ENCODE peak calls at places on chromosomes 3 and 15, in nine cellular contexts. T, K, Z, J, Y, H, A, X and R are unnamed samples.
A peak's percentile ranks its signal among the peaks of the same experiment; 100 is the strongest.

GRCh38 chr3:14267976-14268375 is 89.4 kb downstream of the LSM3 start:
- DNase-seq in T (no peak), X (no peak), H (no peak), J (no peak), Z (no peak), K (no peak), Y (no peak), A (no peak), R (no peak)

GRCh38 chr3:71330909-71331308 is 252.6 kb downstream of the FOXP1 start:
- DNase-seq in K (no peak), Z (no peak), H (no peak), J (no peak), T (no peak), A (no peak), Y (no peak), X (no peak), R (no peak)

GRCh38 chr3:10284496-10284895 is 8.3 kb downstream of the GHRL start:
- DNase-seq in K (no peak), T (no peak), A (no peak), Y (no peak), X (no peak), Z (no peak), J (no peak), H (no peak), R (no peak)

GRCh38 chr15:28081594-28081993 is 17.5 kb downstream of the OCA2 start:
- DNase-seq in Z (no peak), T (no peak), Y (no peak), K (no peak), H (no peak), J (no peak), X (no peak), A (no peak), R (no peak)

GRCh38 chr3:130341882-130342281 is 3.6 kb upstream of the COL6A5 start:
- DNase-seq in K (no peak), Z (no peak), H (no peak), X (no peak), J (no peak), Y (no peak), A (no peak), T (no peak), R (no peak)

GRCh38 chr15:35545316-35545824 is 595 bp downstream of the DPH6 start:
- DNase-seq in K (peak; percentile 63), X (peak; percentile 73), Z (peak; percentile 78), T (peak; percentile 55), A (peak; percentile 66), J (peak; percentile 79), H (peak; percentile 59), Y (peak; percentile 42), R (no peak)

GRCh38 chr3:36900474-36901443 is 44.1 kb downstream of the TRANK1 start:
- DNase-seq in T (no peak), H (no peak), X (no peak), Y (no peak), K (no peak), A (no peak), Z (no peak), J (no peak), R (no peak)

GRCh38 chr3:116741462-116741861 is 31.9 kb downstream of the TUSC7 start:
- DNase-seq in Z (no peak), K (no peak), T (no peak), J (no peak), A (no peak), H (no peak), Y (no peak), X (no peak), R (no peak)

GRCh38 chr3:12663936-12664908 is at the start of gene RAF1:
- DNase-seq in Z (peak; percentile 99), Y (peak; percentile 90), A (peak; percentile 98), X (peak; percentile 98), J (peak; percentile 100), K (peak; percentile 99), T (peak; percentile 98), H (peak; percentile 97), R (peak; percentile 92)

GRCh38 chr15:44971036-44971435 is 14.5 kb downstream of the TERB2 start:
- DNase-seq in X (no peak), H (no peak), K (no peak), J (no peak), A (no peak), Z (no peak), T (no peak), Y (no peak), R (no peak)

GRCh38 chr3:59451041-59451763 is 401.4 kb upstream of the CFAP20DC start:
- DNase-seq in Y (no peak), J (no peak), A (no peak), T (no peak), Z (no peak), H (no peak), K (no peak), X (no peak), R (no peak)

GRCh38 chr15:33076937-33077336 is 117.6 kb downstream of the FMN1 start:
- DNase-seq in H (no peak), T (no peak), X (no peak), K (no peak), Z (no peak), Y (no peak), A (no peak), J (no peak), R (no peak)

GRCh38 chr15:33071451-33071850 is 123.1 kb downstream of the FMN1 start:
- DNase-seq in J (no peak), X (no peak), K (no peak), Z (no peak), H (no peak), A (no peak), Y (no peak), T (no peak), R (no peak)

GRCh38 chr15:33069161-33069560 is 125.4 kb downstream of the FMN1 start:
- DNase-seq in K (no peak), Z (no peak), X (no peak), A (no peak), T (no peak), J (no peak), H (no peak), Y (no peak), R (no peak)

DNA sequence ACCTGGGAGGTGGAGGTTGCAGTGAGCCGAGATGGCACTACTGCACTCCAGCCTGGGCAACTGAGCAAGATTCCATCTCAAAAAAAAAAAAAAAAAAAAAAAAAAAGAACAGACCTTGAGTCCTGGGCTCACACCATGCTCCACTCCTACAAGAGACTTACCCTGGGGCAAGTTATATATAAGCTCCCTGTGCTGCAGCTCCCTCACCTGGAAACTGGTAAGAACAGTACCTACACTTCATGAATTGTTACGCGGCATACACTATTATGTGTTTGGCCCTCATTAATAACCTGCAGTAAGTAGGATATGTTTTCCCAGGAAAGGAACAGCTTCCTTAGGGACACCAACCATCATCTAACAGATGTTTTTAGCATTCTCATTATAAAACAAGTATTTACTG is 119.6 kb downstream of the FMN1 start:
- DNase-seq in A (no peak), Y (no peak), H (no peak), K (no peak), T (no peak), J (no peak), X (no peak), Z (no peak), R (no peak)
- H3K4me3 ChIP-seq in A (no peak overlapping the region), Y (no peak overlapping the region), H (no peak overlapping the region), K (no peak overlapping the region), T (no peak overlapping the region), J (no peak overlapping the region), X (no peak overlapping the region), Z (no peak overlapping the region), R (no peak overlapping the region)

GRCh38 chr3:65170357-65171090 is 482.7 kb upstream of the ADAMTS9 start:
- DNase-seq in K (peak; percentile 54), J (peak; percentile 91), X (peak; percentile 96), Z (peak; percentile 98), H (peak; percentile 97), A (no peak), Y (no peak), T (no peak), R (peak; percentile 53)
- TF ChIP-seq CTCF in K (peak; percentile 36), J (peak; percentile 38), X (peak; percentile 50), Z (no peak), H (peak; percentile 42), A (peak; percentile 37), Y (peak; percentile 51), T (no peak), R (peak; percentile 26)

GRCh38 chr15:59020321-59020720 is 32.9 kb downstream of the RNF111 start:
- DNase-seq in T (no peak), K (no peak), J (peak; percentile 16), H (no peak), Z (no peak), X (no peak), Y (no peak), A (no peak), R (no peak)
- H3K4me3 ChIP-seq in T (no peak overlapping the region), K (no peak overlapping the region), J (no peak overlapping the region), H (no peak overlapping the region), Z (no peak overlapping the region), X (no peak overlapping the region), Y (no peak overlapping the region), A (no peak overlapping the region), R (no peak overlapping the region)

DNA sequence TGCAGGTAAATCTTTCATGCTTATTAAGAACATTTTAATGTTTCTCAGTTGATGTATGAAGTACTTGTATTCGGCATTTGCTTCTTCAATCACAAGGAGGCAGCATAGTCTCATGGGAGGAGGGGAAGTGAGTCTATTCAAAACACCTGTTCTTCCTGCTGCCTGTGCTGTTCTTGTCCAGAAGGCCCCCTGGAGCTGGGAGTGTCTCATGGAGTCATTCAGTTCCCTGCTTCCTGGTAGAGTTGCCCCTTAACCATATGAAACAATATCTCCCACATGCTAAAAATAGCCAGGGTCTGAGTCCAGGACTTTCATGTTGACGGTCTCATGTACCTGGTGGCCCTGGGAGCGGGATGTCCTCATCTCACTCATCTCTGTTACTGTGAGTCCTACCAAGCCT is 15.5 kb upstream of the PPP1R2 start:
- DNase-seq in K (no peak), T (peak; percentile 52), J (peak; percentile 76), H (no peak), Y (peak; percentile 52), X (peak; percentile 69), A (peak; percentile 30), Z (no peak), R (peak; percentile 10)
- TF ChIP-seq CTCF in K (peak; percentile 29), T (no peak), J (peak; percentile 21), H (peak; percentile 16), Y (peak; percentile 62), X (peak; percentile 56), A (peak; percentile 62), Z (no peak), R (peak; percentile 30)

GRCh38 chr15:82937659-82938058 is 14.9 kb downstream of the HOMER2 start:
- DNase-seq in X (no peak), T (no peak), K (no peak), Z (no peak), A (no peak), J (no peak), Y (no peak), H (no peak), R (no peak)
- H3K4me3 ChIP-seq in X (no peak overlapping the region), T (no peak overlapping the region), K (no peak overlapping the region), Z (no peak overlapping the region), A (no peak overlapping the region), J (no peak overlapping the region), Y (no peak overlapping the region), H (no peak overlapping the region), R (no peak overlapping the region)

GRCh38 chr3:24069045-24069444 is 124.0 kb downstream of the NR1D2 start:
- DNase-seq in A (peak; percentile 33), Y (no peak), T (no peak), J (peak; percentile 12), H (no peak), K (no peak), X (no peak), Z (no peak), R (no peak)
- TF ChIP-seq CTCF in A (peak; percentile 22), Y (peak; percentile 33), T (no peak), J (peak; percentile 16), H (no peak), K (peak; percentile 36), X (no peak), Z (peak; percentile 19), R (no peak)